ENCODE peak calls at places on chromosome 10, in six cellular contexts. N is tibial artery; K is stomach; P is CD8-positive, alpha-beta T cell; T is breast epithelium; Z is tibial nerve. X is an unnamed sample.

GRCh38 chr10:119522747-119523426 is 19.6 kb downstream of the RGS10 start:
- DNase-seq in K (no peak), Z (no peak), P (no peak), N (no peak), T (no peak), X (no peak)

GRCh38 chr10:93652857-93653256 is 40.5 kb downstream of the PDE6C start:
- DNase-seq in N (no peak), P (no peak), K (no peak), Z (no peak), T (no peak), X (no peak)

GRCh38 chr10:7471720-7472367 is 61.0 kb upstream of the SFMBT2 start:
- DNase-seq in N (no peak), P (no peak), K (no peak), T (no peak), Z (no peak), X (peak; percentile 47)

GRCh38 chr10:70093335-70093944 is 39.2 kb downstream of the AIFM2 start:
- DNase-seq in K (no peak), Z (no peak), N (no peak), P (peak; percentile 18), T (no peak), X (no peak)

GRCh38 chr10:89042547-89042946 is 51.9 kb downstream of the FAS start:
- DNase-seq in Z (no peak), T (no peak), P (no peak), K (no peak), N (no peak), X (no peak)

GRCh38 chr10:24519950-24520349 is 203.7 kb downstream of the ARHGAP21 start:
- DNase-seq in P (peak; percentile 16), T (no peak), N (no peak), Z (no peak), K (no peak), X (no peak)

GRCh38 chr10:86486856-86487255 is 34.7 kb downstream of the WAPL start:
- DNase-seq in K (no peak), N (no peak), P (no peak), T (no peak), Z (no peak), X (no peak)

GRCh38 chr10:59456199-59456598 is 93.8 kb upstream of the FAM13C start:
- DNase-seq in K (no peak), N (no peak), Z (no peak), T (no peak), P (no peak), X (no peak)

GRCh38 chr10:112140110-112140755 is 43.3 kb downstream of the GPAM start:
- DNase-seq in Z (peak; percentile 34), K (peak; percentile 70), P (peak; percentile 57), T (peak; percentile 61), N (no peak), X (peak; percentile 47)

GRCh38 chr10:5840314-5841307 is 27.4 kb upstream of the GDI2 start:
- DNase-seq in T (no peak), P (no peak), Z (peak; percentile 50), K (no peak), N (no peak), X (no peak)
- H3K4me1 ChIP-seq in T (no peaks in the 10 kb centered on the region), P (no peaks in the 10 kb centered on the region), Z (no peaks in the 10 kb centered on the region), K (no peaks in the 10 kb centered on the region), N (no peaks in the 10 kb centered on the region), X (no peaks in the 10 kb centered on the region)

GRCh38 chr10:132292287-132292971 is 15.3 kb downstream of the STK32C start:
- DNase-seq in N (peak; percentile 39), Z (no peak), P (no peak), K (no peak), T (no peak), X (peak; percentile 25)
- H3K27ac ChIP-seq in N (no peak overlapping the region), Z (no peak overlapping the region), P (no peak overlapping the region), K (no peak overlapping the region), T (no peak overlapping the region), X (no peak overlapping the region)

DNA sequence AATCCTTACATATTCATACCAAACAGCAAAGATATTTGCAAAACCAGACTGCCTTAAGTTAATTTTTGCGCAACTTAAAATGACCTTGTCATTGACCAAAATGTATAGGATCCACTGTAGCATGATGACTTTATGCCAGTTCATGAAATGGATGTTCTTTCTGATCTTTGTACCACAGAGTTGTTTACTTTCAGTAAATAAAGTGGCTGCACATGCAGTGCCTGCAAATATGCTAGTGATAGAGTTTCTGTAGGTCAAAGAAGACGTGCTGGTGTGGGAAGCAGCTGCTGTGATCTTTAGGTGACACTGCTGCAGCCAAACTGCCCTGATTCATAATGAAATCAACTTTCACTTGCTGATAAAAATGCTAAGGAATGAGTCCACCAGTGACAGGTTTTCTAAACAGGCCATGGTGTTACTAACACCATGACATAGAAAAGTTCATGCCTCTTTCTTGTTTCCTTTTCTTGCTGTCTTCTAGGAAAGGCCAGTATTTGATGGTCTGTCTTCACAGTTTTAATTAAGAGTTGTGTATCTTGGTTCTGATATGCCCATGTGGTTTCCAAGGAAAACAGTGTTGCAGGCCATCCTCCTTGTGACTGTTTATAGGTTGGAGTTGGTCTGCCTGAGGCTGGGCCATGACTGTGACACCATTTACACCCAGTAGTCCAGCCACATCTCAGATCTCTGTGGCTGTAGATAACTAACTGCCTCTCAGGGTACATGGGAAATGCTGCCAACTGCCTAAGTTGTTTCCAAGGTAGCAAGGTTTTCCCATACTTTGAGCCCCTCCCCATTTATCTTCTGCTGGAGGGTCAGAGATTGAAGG is 62.5 kb downstream of the INSYN2A start:
- DNase-seq in N (no peak), P (no peak), K (no peak), T (no peak), Z (no peak), X (no peak)
- TF ChIP-seq CTCF in N (no peak), P (no peak), K (no peak), T (no peak), Z (no peak), X (no peak)

GRCh38 chr10:44965651-44966097 is 6.1 kb downstream of the RASSF4 start:
- DNase-seq in T (no peak), P (no peak), K (no peak), N (peak; percentile 62), Z (no peak), X (no peak)
- H3K4me1 ChIP-seq in T (peaks cover 7% of the 10 kb centered on the region), P (peaks cover 28% of the 10 kb centered on the region), K (peaks cover 84% of the 10 kb centered on the region), N (peaks cover 87% of the 10 kb centered on the region), Z (peaks cover 8% of the 10 kb centered on the region), X (peaks cover 53% of the 10 kb centered on the region)

DNA sequence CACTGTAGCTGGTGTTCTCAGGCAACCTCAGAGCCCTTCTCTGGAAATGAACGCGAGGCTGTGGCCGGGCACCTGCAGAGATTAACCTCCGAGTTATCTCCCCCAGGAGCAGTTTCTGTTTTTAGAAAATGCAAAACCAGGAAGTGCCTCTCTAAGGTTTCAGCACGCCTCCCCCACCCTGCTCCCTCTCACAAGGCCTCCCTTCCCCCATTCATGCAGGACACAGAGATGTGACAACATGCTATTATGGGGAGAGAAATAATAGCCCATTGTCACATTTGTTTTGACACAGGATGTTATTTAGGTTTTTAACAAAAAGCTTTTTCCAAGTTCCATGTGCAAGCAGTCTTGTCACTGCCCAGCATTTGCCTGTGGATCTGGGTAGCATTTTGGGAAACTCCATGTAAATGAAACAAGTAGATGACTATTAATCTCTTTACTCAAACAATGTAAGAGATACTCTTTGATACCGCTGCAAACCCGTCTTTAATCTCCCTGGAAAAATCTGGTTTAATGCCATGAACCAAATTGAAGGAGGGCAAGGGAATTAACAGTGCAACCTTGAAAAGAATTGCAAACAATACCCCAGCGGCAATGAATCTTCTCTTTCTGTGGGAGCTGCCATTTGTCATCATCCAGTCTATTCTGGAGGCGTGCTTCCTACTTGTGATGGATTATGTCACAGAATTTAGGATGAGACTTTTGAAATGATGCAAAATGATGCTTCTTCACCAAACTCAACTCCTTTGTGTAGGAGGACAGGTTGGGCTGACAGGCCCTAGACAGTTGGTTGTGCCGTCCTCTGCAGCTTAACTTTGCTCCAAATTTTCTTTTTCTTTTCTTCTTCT is 86.5 kb upstream of the NMT2 start:
- DNase-seq in N (no peak), T (no peak), Z (peak; percentile 31), P (peak; percentile 22), K (peak; percentile 34), X (no peak)
- H3K27ac ChIP-seq in N (no peak overlapping the region), T (no peak overlapping the region), Z (peak overlapping the region; percentile 40), P (peak overlapping the region; percentile 13), K (peak overlapping the region; percentile 50), X (no peak overlapping the region)

GRCh38 chr10:104424719-104425118 is 71.1 kb downstream of the CFAP58 start:
- DNase-seq in P (no peak), T (no peak), K (no peak), N (no peak), Z (no peak), X (no peak)

GRCh38 chr10:104433611-104434010 is 80.0 kb downstream of the CFAP58 start:
- DNase-seq in N (no peak), T (no peak), P (no peak), Z (no peak), K (no peak), X (no peak)

GRCh38 chr10:104429834-104430233 is 76.2 kb downstream of the CFAP58 start:
- DNase-seq in N (no peak), T (no peak), P (no peak), K (no peak), Z (no peak), X (no peak)

DNA sequence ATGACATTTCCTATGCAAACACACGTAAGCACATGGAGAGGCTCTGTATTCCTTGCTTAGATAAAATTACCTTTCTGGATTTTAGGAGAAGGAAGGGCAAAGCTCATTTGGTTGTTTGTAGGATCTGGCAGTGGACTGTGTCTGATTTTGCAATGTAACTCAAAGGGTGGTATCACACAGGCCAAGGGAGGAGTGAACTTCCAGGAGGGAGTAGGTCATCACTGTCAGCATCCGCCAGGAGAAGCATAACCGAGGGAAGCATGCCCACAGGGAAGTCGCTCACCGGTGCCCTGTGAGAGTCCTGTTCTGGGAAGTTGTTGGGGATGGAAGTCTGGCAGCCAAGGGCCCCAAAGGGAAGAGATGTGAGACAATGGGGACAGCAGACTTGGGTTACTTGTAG is 74.3 kb downstream of the CFAP58 start:
- DNase-seq in N (no peak), Z (no peak), T (no peak), P (no peak), K (no peak), X (no peak)
- TF ChIP-seq CTCF in N (no peak), Z (no peak), T (no peak), P (no peak), K (no peak), X (no peak)

GRCh38 chr10:74837750-74838149 is 11.3 kb downstream of the KAT6B start:
- DNase-seq in T (no peak), K (no peak), P (no peak), N (no peak), Z (no peak), X (no peak)
- H3K4me1 ChIP-seq in T (no peaks in the 10 kb centered on the region), K (peaks cover 91% of the 10 kb centered on the region), P (peaks cover 6% of the 10 kb centered on the region), N (peaks cover 60% of the 10 kb centered on the region), Z (no peaks in the 10 kb centered on the region), X (peaks cover 42% of the 10 kb centered on the region)

X was measured in left lung.